ENCODE peak calls at places on chromosomes 13 and 19, in eight cellular contexts. L is fibroblast of mammary gland, A is lower leg skin, K is psoas muscle, P is NB4, E is IMR-90, F is AG04449, Q is brain microvascular endothelial cell. M is an unnamed sample.

GRCh38 chr13:114226699-114227323 is 7.9 kb upstream of the CDC16 start:
- DNase-seq in A (peak; percentile 87), F (no peak), Q (peak; percentile 77), E (peak; percentile 79), K (peak; percentile 90), L (peak; percentile 81), P (peak; percentile 90), M (peak; percentile 63)

GRCh38 chr13:47832458-47832972 is 168.6 kb downstream of the SUCLA2 start:
- DNase-seq in A (no peak), P (no peak), K (no peak), F (no peak), L (no peak), E (no peak), Q (no peak), M (no peak)

GRCh38 chr19:34254552-34255432 is at the start of gene GARRE1:
- DNase-seq in P (peak; percentile 59), F (no peak), K (peak; percentile 71), Q (no peak), L (no peak), A (no peak), E (peak; percentile 24), M (no peak)

GRCh38 chr13:59846845-59847620 is 316.7 kb downstream of the DIAPH3 start:
- DNase-seq in L (no peak), P (no peak), K (no peak), Q (no peak), E (no peak), A (no peak), F (no peak), M (no peak)

GRCh38 chr19:19361075-19361594 is 40.5 kb downstream of the MAU2 start:
- DNase-seq in K (peak; percentile 83), L (peak; percentile 88), P (peak; percentile 93), E (peak; percentile 80), F (peak; percentile 40), Q (peak; percentile 89), A (peak; percentile 79), M (peak; percentile 92)

GRCh38 chr19:52691737-52692136 is 43.1 kb downstream of the ZNF611 start:
- DNase-seq in F (no peak), L (no peak), A (no peak), E (no peak), P (no peak), Q (no peak), K (no peak), M (no peak)

GRCh38 chr13:57123660-57124059 is 17.1 kb upstream of the PRR20A start:
- DNase-seq in Q (no peak), P (no peak), A (no peak), E (no peak), K (no peak), L (no peak), F (no peak), M (no peak)

GRCh38 chr19:13797058-13797440 is 1.8 kb downstream of the ZSWIM4 start:
- DNase-seq in P (no peak), K (no peak), A (no peak), E (no peak), Q (no peak), F (no peak), L (no peak), M (no peak)

GRCh38 chr19:11223208-11223607 is 16.2 kb upstream of the ANGPTL8 start:
- DNase-seq in A (no peak), E (no peak), F (no peak), K (no peak), Q (no peak), L (no peak), P (no peak), M (no peak)

GRCh38 chr19:11288349-11288748 is 7.6 kb upstream of the TSPAN16 start:
- DNase-seq in A (no peak), K (no peak), P (peak; percentile 43), L (peak; percentile 41), F (no peak), Q (peak; percentile 40), E (peak; percentile 41), M (no peak)

GRCh38 chr13:59437902-59438301 is 725.8 kb downstream of the DIAPH3 start:
- DNase-seq in F (no peak), A (no peak), K (no peak), Q (no peak), L (no peak), P (peak; percentile 47), E (peak; percentile 28), M (no peak)

GRCh38 chr13:26964278-26965057 is 203.9 kb upstream of the GPR12 start:
- DNase-seq in P (peak; percentile 97), F (no peak), L (no peak), A (no peak), Q (peak; percentile 70), K (no peak), E (peak; percentile 67), M (no peak)

GRCh38 chr19:6586726-6587092 is 4.2 kb downstream of the CD70 start:
- DNase-seq in A (no peak), L (no peak), E (no peak), K (no peak), F (no peak), Q (no peak), P (no peak), M (no peak)
- H3K4me3 ChIP-seq in A (no peak overlapping the region), L (no peak overlapping the region), E (no peak overlapping the region), K (no peak overlapping the region), F (peak overlapping the region; percentile 42), Q (no peak overlapping the region), P (no peak overlapping the region), M (peak overlapping the region; percentile 32)

GRCh38 chr19:1470864-1471513 is 8.0 kb downstream of the C19orf25 start:
- DNase-seq in F (no peak), K (peak; percentile 56), Q (no peak), L (no peak), E (no peak), A (no peak), P (no peak), M (no peak)

GRCh38 chr19:1469936-1470863 is 8.8 kb downstream of the C19orf25 start:
- DNase-seq in K (peak; percentile 56), L (no peak), Q (no peak), A (no peak), F (no peak), E (no peak), P (no peak), M (no peak)

GRCh38 chr19:1473056-1473400 is 6.0 kb downstream of the C19orf25 start:
- DNase-seq in K (peak; percentile 49), E (no peak), L (no peak), F (no peak), A (no peak), Q (no peak), P (no peak), M (no peak)

GRCh38 chr19:1472227-1473055 is 6.6 kb downstream of the C19orf25 start:
- DNase-seq in E (no peak), A (no peak), P (no peak), K (peak; percentile 42), Q (no peak), L (no peak), F (no peak), M (no peak)

DNA sequence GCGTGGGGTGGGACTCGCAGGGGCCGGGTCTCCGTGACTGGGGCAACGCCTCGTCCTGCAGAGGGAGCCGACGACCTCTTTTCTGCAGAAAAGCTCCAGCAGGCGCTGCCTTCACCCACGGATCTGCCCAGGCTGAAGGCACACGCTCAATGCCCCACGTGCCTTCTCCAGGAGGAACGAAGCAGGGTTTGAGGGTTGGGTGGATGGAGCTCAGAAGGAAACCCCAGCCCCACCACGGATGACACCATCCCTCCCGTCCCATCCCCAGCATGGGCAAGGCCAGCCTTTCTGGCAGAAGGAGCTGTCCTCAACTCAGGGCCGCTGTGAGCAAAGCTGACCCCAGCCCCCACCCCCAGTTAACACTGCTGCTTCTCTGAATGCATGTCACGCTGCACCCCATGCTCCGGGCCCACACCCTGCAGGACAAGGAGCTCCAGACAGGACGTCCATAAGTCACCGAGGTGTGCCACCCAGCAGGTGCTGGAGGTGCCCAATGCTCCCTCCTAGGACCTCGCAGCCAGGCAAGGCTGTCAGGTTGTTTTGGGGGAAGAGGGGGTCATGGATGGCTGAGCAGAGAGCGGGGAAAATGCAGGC is 7.4 kb downstream of the C19orf25 start:
- DNase-seq in Q (no peak), A (no peak), E (no peak), F (no peak), L (no peak), P (no peak), K (peak; percentile 49), M (no peak)
- TF ChIP-seq CTCF in Q (peak; percentile 35), A (no peak), E (peak; percentile 19), F (no peak), L (peak; percentile 1), P (peak; percentile 6), K (no peak), M (peak; percentile 21)

GRCh38 chr13:95485045-95485517 is 67.4 kb upstream of the CLDN10 start:
- DNase-seq in P (peak; percentile 67), A (no peak), F (no peak), Q (peak; percentile 18), E (peak; percentile 42), K (no peak), L (peak; percentile 21), M (no peak)
- H3K4me3 ChIP-seq in P (no peak overlapping the region), A (no peak overlapping the region), F (no peak overlapping the region), Q (no peak overlapping the region), E (no peak overlapping the region), K (no peak overlapping the region), L (no peak overlapping the region), M (no peak overlapping the region)

GRCh38 chr19:45884682-45885555 is 1.0 kb downstream of the IRF2BP1 start:
- DNase-seq in A (no peak), K (peak; percentile 62), F (no peak), P (peak; percentile 75), L (no peak), Q (no peak), E (no peak), M (no peak)

GRCh38 chr19:45887311-45887710 is 1.4 kb upstream of the IRF2BP1 start:
- DNase-seq in E (no peak), L (no peak), Q (no peak), K (no peak), P (no peak), A (no peak), F (no peak), M (no peak)

GRCh38 chr19:45883881-45884681 is 1.9 kb downstream of the IRF2BP1 start:
- DNase-seq in F (no peak), P (no peak), Q (no peak), A (no peak), K (no peak), E (no peak), L (no peak), M (no peak)

GRCh38 chr19:45886427-45887310 is 728 bp upstream of the IRF2BP1 start:
- DNase-seq in K (peak; percentile 94), F (peak; percentile 65), L (peak; percentile 91), P (peak; percentile 98), A (peak; percentile 89), E (peak; percentile 92), Q (peak; percentile 93), M (peak; percentile 77)

DNA sequence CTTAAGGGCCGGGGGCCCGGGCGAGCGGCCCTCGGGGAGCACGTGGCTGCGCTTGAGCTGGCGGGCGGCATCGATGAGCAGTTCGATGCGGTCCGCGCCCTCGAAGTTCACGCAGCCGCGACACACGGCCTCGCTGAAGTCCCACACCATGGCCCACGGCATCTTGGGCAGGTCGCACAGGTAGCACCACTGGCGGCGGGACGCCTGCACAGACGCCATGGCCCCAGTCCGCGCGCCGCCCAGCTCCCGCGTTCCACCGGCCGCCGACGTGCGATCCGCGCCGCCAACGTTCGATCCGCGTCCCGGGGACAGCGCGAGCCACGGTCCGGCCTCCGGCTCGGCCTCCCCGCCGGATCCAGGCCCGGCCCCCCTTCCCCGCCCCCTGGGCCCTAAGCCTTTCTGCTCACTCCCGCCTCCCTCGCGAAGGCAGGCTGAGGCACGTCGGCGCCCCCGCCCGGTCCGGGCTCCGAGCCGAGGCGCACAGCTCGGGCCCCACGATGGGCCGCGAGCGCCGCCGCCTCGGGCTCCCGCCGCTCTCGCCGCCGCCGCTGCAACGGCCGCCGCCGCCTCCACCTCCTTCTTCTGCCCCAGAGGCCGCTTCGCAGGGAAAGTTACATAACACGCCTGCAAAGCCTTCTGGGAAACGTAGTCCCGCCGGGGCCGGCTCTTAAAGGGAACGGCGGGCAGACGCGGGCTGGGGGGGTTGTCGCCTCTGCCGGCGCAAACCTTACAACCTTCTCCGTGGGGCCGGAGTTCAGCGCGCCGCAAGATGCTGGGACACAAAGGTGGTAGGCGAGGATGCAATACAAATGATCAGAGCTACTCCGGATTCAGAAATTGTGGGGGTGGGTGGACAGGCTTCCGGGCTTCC is at the start of gene IRF2BP1:
- DNase-seq in L (peak; percentile 88), A (peak; percentile 91), F (peak; percentile 41), P (peak; percentile 99), K (peak; percentile 95), Q (peak; percentile 88), E (peak; percentile 91), M (peak; percentile 55)
- TF ChIP-seq CTCF in L (no peak), A (no peak), F (peak; percentile 12), P (no peak), K (no peak), Q (no peak), E (no peak), M (no peak)

M was measured in HFF-Myc.